ENCODE peak calls at places on chromosomes 1 and 21, in nine cellular contexts. R is amniotic stem cell, V is HT1080, K is iPS-NIHi11, B is B cell, Q is colonic mucosa, W is SK-MEL-5, N is ELF-1, S is neural crest cell. C is an unnamed sample.
A peak's percentile ranks its signal among the peaks of the same experiment; 100 is the strongest.

GRCh38 chr1:44339731-44340130 is 15.3 kb downstream of the ERI3 start:
- DNase-seq in R (no peak), V (no peak), K (peak; percentile 40), B (no peak), Q (no peak), W (no peak), N (no peak), S (no peak), C (no peak)

GRCh38 chr1:98196012-98196411 is 275.2 kb upstream of the DPYD start:
- DNase-seq in R (no peak), V (no peak), K (no peak), B (no peak), Q (no peak), W (no peak), N (no peak), S (no peak), C (no peak)

GRCh38 chr1:37056201-37056764 is 22.0 kb upstream of the GRIK3 start:
- DNase-seq in R (no peak), V (no peak), K (peak; percentile 31), B (no peak), Q (no peak), W (no peak), N (peak; percentile 71), S (no peak), C (no peak)

GRCh38 chr1:25018110-25018470 is 88.0 kb upstream of the RUNX3 start:
- DNase-seq in R (no peak), V (no peak), K (no peak), B (no peak), Q (no peak), W (no peak), N (no peak), S (no peak), C (no peak)

GRCh38 chr1:201214461-201214860 is 23.8 kb downstream of the IGFN1 start:
- DNase-seq in R (no peak), V (peak; percentile 15), K (peak; percentile 72), B (no peak), Q (no peak), W (peak; percentile 11), N (no peak), S (no peak), C (no peak)

GRCh38 chr1:14910947-14911721 is 242.4 kb upstream of the TMEM51 start:
- DNase-seq in R (no peak), V (no peak), K (no peak), B (no peak), Q (no peak), W (no peak), N (no peak), S (no peak), C (no peak)

GRCh38 chr1:119966020-119966419 is 69.7 kb upstream of the ADAM30 start:
- DNase-seq in R (no peak), V (no peak), K (no peak), B (no peak), Q (no peak), W (no peak), N (no peak), S (no peak), C (no peak)

GRCh38 chr1:19229229-19229628 is 19.2 kb upstream of the UBR4 start:
- DNase-seq in R (no peak), V (no peak), K (no peak), B (no peak), Q (no peak), W (no peak), N (no peak), S (no peak), C (no peak)

GRCh38 chr1:7469255-7469938 is 301.7 kb upstream of the VAMP3 start:
- DNase-seq in R (peak; percentile 41), V (no peak), K (no peak), B (no peak), Q (no peak), W (no peak), N (no peak), S (no peak), C (no peak)

GRCh38 chr21:42405064-42406059 is 1.7 kb downstream of the UBASH3A start:
- DNase-seq in R (no peak), V (no peak), K (no peak), B (no peak), Q (no peak), W (no peak), N (no peak), S (no peak), C (no peak)

GRCh38 chr21:44400791-44401385 is 47.5 kb downstream of the TRPM2 start:
- DNase-seq in R (no peak), V (no peak), K (no peak), B (no peak), Q (no peak), W (no peak), N (no peak), S (no peak), C (no peak)

GRCh38 chr1:14738235-14738634 is 139.8 kb downstream of the KAZN start:
- DNase-seq in R (no peak), V (no peak), K (no peak), B (no peak), Q (no peak), W (no peak), N (no peak), S (no peak), C (peak; percentile 51)